ENCODE peak calls at places on chromosome 7, in eight cellular contexts. F, Z, E, Q, S, A, R and V are unnamed samples.

GRCh38 chr7:105769951-105770628 is 106.3 kb downstream of the ATXN7L1 start:
- DNase-seq in F (no peak), Z (no peak), E (no peak), Q (no peak), S (no peak), A (no peak), R (peak), V (no peak)

GRCh38 chr7:144063710-144064109 is 5.9 kb upstream of the OR2A25 start:
- DNase-seq in F (no peak), Z (no peak), E (no peak), Q (no peak), S (no peak), A (no peak), R (no peak), V (no peak)

GRCh38 chr7:84847790-84848189 is 339.1 kb downstream of the SEMA3D start:
- DNase-seq in F (no peak), Z (no peak), E (no peak), Q (no peak), S (no peak), A (no peak), R (no peak), V (no peak)

GRCh38 chr7:46320956-46321355 is 399.9 kb upstream of the IGFBP3 start:
- DNase-seq in F (no peak), Z (no peak), E (no peak), Q (no peak), S (no peak), A (no peak), R (no peak), V (no peak)

GRCh38 chr7:45609180-45609579 is 35.0 kb downstream of the ADCY1 start:
- DNase-seq in F (no peak), Z (no peak), E (no peak), Q (no peak), S (no peak), A (no peak), R (no peak), V (no peak)

GRCh38 chr7:51187941-51188340 is 128.7 kb downstream of the COBL start:
- DNase-seq in F (peak), Z (peak), E (peak), Q (peak), S (no peak), A (no peak), R (no peak), V (no peak)

GRCh38 chr7:104625956-104626355 is 297.6 kb downstream of the LHFPL3 start:
- DNase-seq in F (no peak), Z (no peak), E (no peak), Q (no peak), S (no peak), A (no peak), R (no peak), V (no peak)

GRCh38 chr7:46385662-46386309 is 464.7 kb upstream of the IGFBP3 start:
- DNase-seq in F (peak), Z (no peak), E (no peak), Q (no peak), S (no peak), A (no peak), R (no peak), V (no peak)

GRCh38 chr7:94391716-94392390 is 2.8 kb upstream of the COL1A2 start:
- DNase-seq in F (no peak), Z (peak), E (peak), Q (peak), S (no peak), A (no peak), R (no peak), V (peak)

GRCh38 chr7:156692849-156693248 is 52.3 kb downstream of the RNF32 start:
- DNase-seq in F (no peak), Z (no peak), E (no peak), Q (no peak), S (no peak), A (no peak), R (no peak), V (no peak)

GRCh38 chr7:93011351-93012294 is 106.2 kb downstream of the SAMD9 start:
- DNase-seq in F (no peak), Z (no peak), E (no peak), Q (no peak), S (no peak), A (no peak), R (no peak), V (no peak)

GRCh38 chr7:28804990-28805389 is 153.1 kb downstream of the TRIL start:
- DNase-seq in F (peak), Z (no peak), E (no peak), Q (no peak), S (no peak), A (no peak), R (no peak), V (no peak)

DNA sequence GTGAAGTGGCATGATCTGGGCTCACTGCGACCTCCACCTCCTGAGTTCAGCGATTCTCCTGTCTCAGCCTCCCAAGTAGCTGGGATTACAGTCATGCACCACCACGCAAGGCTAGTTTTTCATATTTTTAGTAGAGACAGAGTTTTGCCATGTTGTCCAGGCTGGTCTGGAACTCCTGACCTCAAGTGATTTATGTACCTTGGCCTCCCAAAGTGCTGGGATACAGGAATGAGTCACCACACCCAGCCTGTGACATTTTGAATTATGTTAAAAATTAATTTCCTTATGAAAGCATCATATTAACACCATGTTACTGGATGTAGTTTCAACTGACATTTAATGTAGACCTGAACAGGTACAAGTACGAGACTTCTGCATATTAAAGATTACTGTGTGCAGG is 24.3 kb downstream of the ABCB4 start:
- DNase-seq in F (no peak), Z (no peak), E (no peak), Q (no peak), S (no peak), A (no peak), R (no peak), V (no peak)
- TF ChIP-seq POLR2A in F (no peak), Z (no peak), E (no peak), Q (no peak), S (no peak), A (no peak), R (no peak), V (no peak)

GRCh38 chr7:148626828-148627227 is 36.3 kb downstream of the C7orf33 start:
- DNase-seq in F (no peak), Z (peak), E (no peak), Q (no peak), S (no peak), A (no peak), R (no peak), V (no peak)

GRCh38 chr7:148625342-148625741 is 34.8 kb downstream of the C7orf33 start:
- DNase-seq in F (no peak), Z (peak), E (no peak), Q (no peak), S (no peak), A (no peak), R (no peak), V (no peak)

GRCh38 chr7:148623586-148624282 is 33.2 kb downstream of the C7orf33 start:
- DNase-seq in F (no peak), Z (peak), E (no peak), Q (no peak), S (no peak), A (no peak), R (no peak), V (no peak)

GRCh38 chr7:148622887-148623585 is 32.5 kb downstream of the C7orf33 start:
- DNase-seq in F (no peak), Z (peak), E (peak), Q (no peak), S (no peak), A (no peak), R (no peak), V (no peak)

GRCh38 chr7:148624735-148625134 is 34.2 kb downstream of the C7orf33 start:
- DNase-seq in F (no peak), Z (no peak), E (no peak), Q (no peak), S (no peak), A (no peak), R (no peak), V (no peak)
- TF ChIP-seq POLR2A in F (no peak), Z (no peak), E (no peak), Q (no peak), S (no peak), A (no peak), R (no peak), V (no peak)

GRCh38 chr7:117251687-117252086 is 71.2 kb downstream of the WNT2 start:
- DNase-seq in F (no peak), Z (no peak), E (no peak), Q (no peak), S (no peak), A (no peak), R (no peak), V (no peak)
- TF ChIP-seq POLR2A in F (no peak), Z (no peak), E (no peak), Q (no peak), S (no peak), A (no peak), R (no peak), V (no peak)

DNA sequence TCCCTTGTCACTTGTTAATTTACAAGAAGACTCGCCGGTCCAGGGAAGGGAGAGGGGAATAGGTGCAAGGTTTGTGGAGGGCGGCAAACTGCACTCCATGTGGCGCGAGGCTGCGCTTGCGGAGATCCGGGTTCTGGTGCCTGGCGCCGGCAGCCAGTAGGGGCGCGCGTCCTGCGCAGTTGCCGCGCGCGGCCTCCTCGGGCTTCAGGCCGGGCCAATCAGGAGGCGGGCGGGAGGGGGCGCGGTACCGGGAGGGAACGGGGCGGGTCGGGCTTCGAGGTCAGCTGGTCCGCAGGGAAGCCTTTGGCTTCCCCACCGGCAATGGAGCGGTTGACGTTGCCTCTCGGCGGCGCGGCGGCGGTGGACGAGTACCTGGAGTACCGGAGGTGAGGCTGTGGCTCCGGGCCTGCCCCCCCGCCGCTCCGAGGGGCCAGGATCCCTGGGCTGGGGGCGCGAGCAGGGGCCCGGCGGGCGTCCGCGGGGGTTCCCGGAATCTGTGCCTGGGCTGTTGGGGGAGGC is at the start of gene FAM221A:
- DNase-seq in F (peak), Z (peak), E (peak), Q (peak), S (peak), A (peak), R (peak), V (peak)
- TF ChIP-seq POLR2A in F (no peak), Z (peak), E (peak), Q (peak), S (no peak), A (no peak), R (no peak), V (peak)